ENCODE peak calls at places on chromosomes 6 and 20, in six cellular contexts. L, J, R, K, V and T are unnamed samples.
A peak's percentile ranks its signal among the peaks of the same experiment; 100 is the strongest.

GRCh38 chr20:3679749-3680700 is 1.8 kb downstream of the ADAM33 start:
- DNase-seq in L (peak; percentile 78), J (peak; percentile 76), R (peak; percentile 63), K (no peak), V (peak; percentile 51), T (no peak)

GRCh38 chr6:18595774-18596528 is 208.8 kb downstream of the RNF144B start:
- DNase-seq in L (no peak), J (peak; percentile 66), R (no peak), K (peak; percentile 84), V (peak; percentile 48), T (no peak)

GRCh38 chr20:43853174-43853803 is 61.4 kb upstream of the TOX2 start:
- DNase-seq in L (no peak), J (no peak), R (no peak), K (no peak), V (no peak), T (no peak)

GRCh38 chr20:32325706-32326506 is 32.2 kb upstream of the ASXL1 start:
- DNase-seq in L (no peak), J (no peak), R (no peak), K (no peak), V (no peak), T (no peak)

GRCh38 chr20:39986231-39986904 is 702.7 kb downstream of the MAFB start:
- DNase-seq in L (peak; percentile 78), J (peak; percentile 85), R (peak; percentile 71), K (peak; percentile 52), V (peak; percentile 44), T (peak; percentile 82)

GRCh38 chr20:57156050-57156770 is 110.2 kb downstream of the BMP7 start:
- DNase-seq in L (no peak), J (no peak), R (no peak), K (no peak), V (no peak), T (no peak)

GRCh38 chr6:168163096-168163731 is 84.2 kb upstream of the FRMD1 start:
- DNase-seq in L (no peak), J (peak; percentile 56), R (peak; percentile 63), K (no peak), V (no peak), T (no peak)

GRCh38 chr6:118401325-118401998 is 146.6 kb upstream of the PLN start:
- DNase-seq in L (no peak), J (no peak), R (no peak), K (no peak), V (no peak), T (no peak)

GRCh38 chr6:33312361-33313104 is 1.3 kb downstream of the TAPBP start:
- DNase-seq in L (peak; percentile 50), J (no peak), R (peak; percentile 83), K (peak; percentile 76), V (peak; percentile 71), T (peak; percentile 87)

GRCh38 chr6:50257322-50257721 is 207.6 kb upstream of the DEFB112 start:
- DNase-seq in L (no peak), J (no peak), R (no peak), K (no peak), V (no peak), T (no peak)

GRCh38 chr20:906703-907102 is 9.4 kb downstream of the ANGPT4 start:
- DNase-seq in L (peak; percentile 32), J (no peak), R (peak; percentile 70), K (no peak), V (no peak), T (no peak)

GRCh38 chr6:26550250-26550993 is 12.3 kb downstream of the HMGN4 start:
- DNase-seq in L (peak; percentile 66), J (no peak), R (peak; percentile 76), K (peak; percentile 89), V (peak; percentile 69), T (peak; percentile 86)

GRCh38 chr6:23269436-23269835 is 700.1 kb downstream of the HDGFL1 start:
- DNase-seq in L (no peak), J (no peak), R (no peak), K (no peak), V (no peak), T (no peak)

GRCh38 chr6:40171343-40171742 is 237.1 kb upstream of the MOCS1 start:
- DNase-seq in L (no peak), J (no peak), R (no peak), K (no peak), V (no peak), T (no peak)

GRCh38 chr6:21694168-21694567 is 100.6 kb downstream of the SOX4 start:
- DNase-seq in L (no peak), J (no peak), R (no peak), K (peak; percentile 41), V (no peak), T (no peak)

GRCh38 chr6:43747734-43748133 is 22.3 kb upstream of the VEGFA start:
- DNase-seq in L (no peak), J (no peak), R (no peak), K (peak; percentile 16), V (no peak), T (no peak)

GRCh38 chr6:54802775-54803631 is 43.6 kb upstream of the FAM83B start:
- DNase-seq in L (no peak), J (no peak), R (no peak), K (no peak), V (no peak), T (no peak)

GRCh38 chr6:138410972-138411667 is 7.1 kb downstream of the HEBP2 start:
- DNase-seq in L (no peak), J (no peak), R (no peak), K (no peak), V (no peak), T (no peak)

GRCh38 chr6:44250067-44250717 is 3.3 kb downstream of the HSP90AB1 start:
- DNase-seq in L (no peak), J (no peak), R (no peak), K (no peak), V (no peak), T (no peak)

GRCh38 chr20:56554869-56555268 is 21.8 kb downstream of the FAM209B start:
- DNase-seq in L (no peak), J (no peak), R (no peak), K (no peak), V (no peak), T (no peak)

GRCh38 chr20:3786126-3786484 is 435 bp downstream of the CENPB start:
- DNase-seq in L (peak; percentile 61), J (no peak), R (peak; percentile 71), K (peak; percentile 70), V (peak; percentile 68), T (no peak)

GRCh38 chr6:84773133-84773430 is 8.7 kb upstream of the TBX18 start:
- DNase-seq in L (no peak), J (no peak), R (no peak), K (no peak), V (no peak), T (no peak)

GRCh38 chr6:34295721-34296120 is 46.9 kb upstream of the SMIM29 start:
- DNase-seq in L (no peak), J (no peak), R (no peak), K (no peak), V (no peak), T (no peak)

GRCh38 chr6:155635416-155635815 is 179.8 kb upstream of the NOX3 start:
- DNase-seq in L (no peak), J (no peak), R (no peak), K (no peak), V (no peak), T (no peak)

GRCh38 chr6:2902470-2902762 is 693 bp downstream of the SERPINB9 start:
- DNase-seq in L (no peak), J (no peak), R (peak; percentile 58), K (no peak), V (no peak), T (no peak)
- H3K27ac ChIP-seq in L (peak overlapping the region; percentile 80), J (peak overlapping the region; percentile 89), R (no peak overlapping the region), K (no peak overlapping the region), V (peak overlapping the region; percentile 18), T (peak overlapping the region; percentile 85)

DNA sequence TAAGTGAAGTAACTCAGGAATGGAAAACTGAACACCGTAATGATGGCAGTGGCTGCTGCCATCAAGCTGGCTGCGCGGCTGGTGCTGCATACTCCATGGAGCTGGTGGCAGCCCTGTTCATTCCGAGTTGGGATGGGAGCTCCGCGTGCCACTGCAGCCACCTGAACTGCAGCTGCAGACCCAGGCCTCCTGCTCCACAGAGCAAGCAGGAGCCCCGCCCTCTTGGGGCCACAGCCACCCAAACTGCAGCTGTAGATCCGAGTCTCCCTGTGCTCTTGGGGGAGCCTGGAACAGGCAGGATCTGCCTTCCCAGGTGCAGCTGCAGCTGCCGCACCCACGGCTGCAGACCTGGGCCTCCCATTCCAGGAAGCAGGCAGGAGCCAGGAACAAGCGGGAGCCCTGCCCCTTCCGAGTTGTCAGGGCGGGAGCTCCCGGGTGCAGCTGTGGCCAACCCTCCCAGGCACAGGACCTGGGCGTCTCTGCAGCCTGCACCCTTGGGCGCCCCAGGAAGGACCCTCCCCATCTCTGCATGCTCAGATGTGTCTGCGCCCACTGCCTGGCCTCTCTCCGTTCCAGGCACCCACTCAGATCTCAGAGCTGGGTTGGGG is 120.2 kb downstream of the GMPR start:
- DNase-seq in L (no peak), J (no peak), R (no peak), K (no peak), V (no peak), T (no peak)
- H3K4me1 ChIP-seq in L (peaks cover 24% of the 10 kb centered on the region), J (no peaks in the 10 kb centered on the region), R (peaks cover 4% of the 10 kb centered on the region), K (peaks cover 4% of the 10 kb centered on the region), V (peaks cover 5% of the 10 kb centered on the region), T (no peaks in the 10 kb centered on the region)

DNA sequence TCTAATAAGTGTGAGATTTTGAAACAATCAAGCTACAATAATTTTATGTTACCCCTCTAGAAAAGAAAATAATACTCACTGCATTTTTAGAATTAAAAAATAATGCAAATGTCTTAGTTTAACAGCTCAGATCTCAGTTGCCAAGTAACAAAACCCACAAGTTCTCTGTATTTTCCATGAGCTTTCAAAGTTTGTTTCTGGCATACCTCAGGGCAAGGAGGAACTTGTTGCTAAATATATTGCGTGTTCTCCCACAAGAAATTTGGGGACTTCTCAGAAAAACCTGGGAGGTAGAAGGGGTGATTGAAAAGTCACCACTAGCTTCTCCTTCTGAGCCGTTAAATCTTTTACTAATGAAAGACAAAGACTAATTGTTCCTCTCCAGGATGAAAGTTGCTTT is 236.8 kb upstream of the MARCKS start:
- DNase-seq in L (no peak), J (no peak), R (no peak), K (no peak), V (no peak), T (no peak)
- H3K27ac ChIP-seq in L (no peak overlapping the region), J (no peak overlapping the region), R (no peak overlapping the region), K (no peak overlapping the region), V (no peak overlapping the region), T (no peak overlapping the region)

GRCh38 chr6:15341311-15341710 is 95.4 kb downstream of the JARID2 start:
- DNase-seq in L (no peak), J (no peak), R (no peak), K (no peak), V (no peak), T (no peak)

GRCh38 chr6:15338462-15338861 is 92.6 kb downstream of the JARID2 start:
- DNase-seq in L (no peak), J (no peak), R (no peak), K (no peak), V (no peak), T (no peak)

GRCh38 chr6:15340105-15340601 is 94.3 kb downstream of the JARID2 start:
- DNase-seq in L (no peak), J (no peak), R (no peak), K (no peak), V (no peak), T (no peak)

GRCh38 chr6:15342114-15342513 is 96.2 kb downstream of the JARID2 start:
- DNase-seq in L (no peak), J (no peak), R (no peak), K (no peak), V (no peak), T (no peak)

DNA sequence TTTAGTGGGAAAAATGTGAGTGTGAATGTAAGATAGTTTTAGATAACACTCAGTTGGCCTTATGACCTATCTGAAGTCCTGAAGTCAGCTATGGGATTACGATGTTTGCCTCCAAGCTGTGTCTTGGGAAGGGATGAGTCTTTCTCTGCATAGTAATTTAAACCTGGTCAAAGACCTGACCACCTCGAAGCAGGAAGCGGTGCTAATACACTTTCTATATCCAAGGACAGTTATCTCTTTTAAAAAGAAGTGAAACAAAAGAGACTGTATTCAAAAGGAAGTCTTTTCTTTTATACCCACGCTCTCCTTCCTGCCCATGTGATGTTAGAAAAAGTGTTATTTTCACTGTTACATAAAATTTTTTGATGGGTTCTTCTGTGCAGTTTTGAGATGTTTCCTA is 94.9 kb downstream of the JARID2 start:
- DNase-seq in L (no peak), J (no peak), R (no peak), K (no peak), V (no peak), T (no peak)
- H3K4me1 ChIP-seq in L (peaks cover 33% of the 10 kb centered on the region), J (no peaks in the 10 kb centered on the region), R (no peaks in the 10 kb centered on the region), K (peaks cover 30% of the 10 kb centered on the region), V (no peaks in the 10 kb centered on the region), T (peaks cover 2% of the 10 kb centered on the region)